ENCODE peak calls at places on chromosomes 7 and 10, in six cellular contexts. J, Z, C, M, E and L are unnamed samples.

GRCh38 chr10:104892879-104893278 is 251.8 kb downstream of the SORCS3 start:
- DNase-seq in C (no peak), Z (no peak), J (no peak), M (no peak), E (no peak), L (no peak)

GRCh38 chr7:117072620-117073118 is 119.4 kb downstream of the ST7 start:
- DNase-seq in E (no peak), Z (no peak), C (no peak), M (peak; percentile 52), J (no peak), L (no peak)

GRCh38 chr10:12299222-12299973 is 49.9 kb upstream of the CAMK1D start:
- DNase-seq in M (no peak), C (no peak), J (no peak), E (no peak), Z (peak; percentile 5), L (no peak)

GRCh38 chr7:74388880-74389415 is 64.8 kb upstream of the GTF2IRD1 start:
- DNase-seq in J (no peak), E (no peak), C (no peak), Z (no peak), M (no peak), L (no peak)

GRCh38 chr7:47326220-47326619 is 255.7 kb downstream of the TNS3 start:
- DNase-seq in E (no peak), Z (no peak), M (no peak), C (no peak), J (no peak), L (no peak)

GRCh38 chr10:4804505-4804904 is 21.5 kb upstream of the AKR1E2 start:
- DNase-seq in M (no peak), J (no peak), Z (no peak), C (no peak), E (no peak), L (no peak)

GRCh38 chr10:101631821-101632475 is 43.8 kb downstream of the DPCD start:
- DNase-seq in E (no peak), M (no peak), J (no peak), Z (no peak), C (no peak), L (no peak)

GRCh38 chr7:1691601-1692499 is 21.8 kb downstream of the ELFN1 start:
- DNase-seq in M (no peak), E (no peak), C (no peak), Z (peak; percentile 56), J (no peak), L (peak; percentile 93)

GRCh38 chr7:79317728-79318127 is 135.7 kb downstream of the MAGI2 start:
- DNase-seq in E (no peak), Z (no peak), M (no peak), C (no peak), J (no peak), L (no peak)

GRCh38 chr7:41779918-41780317 is 77.0 kb upstream of the INHBA start:
- DNase-seq in C (no peak), M (no peak), Z (no peak), J (no peak), E (no peak), L (no peak)